ENCODE peak calls at places on chromosomes 2 and 18, in seven cellular contexts. One of them, this sample, is unnamed.

GRCh38 chr2:61733563-61733962 is 120.3 kb downstream of the FAM161A start:
- DNase-seq in GM23248: peak; percentile 45
- DNase-seq in tibial artery: no peak
- DNase-seq in activated naive CD8-positive, alpha-beta T cell treated with anti-CD3 and anti-CD28 coated beads, Interleukin-2, amount 10 ng/mL, durations not matched to agents 7 days and 5 days: no peak
- DNase-seq in M059J: peak; percentile 42
- DNase-seq in pancreas: no peak
- DNase-seq in AG08395: no peak
- DNase-seq in this sample: no peak

GRCh38 chr2:64592994-64593655 is 60.6 kb downstream of the SERTAD2 start:
- DNase-seq in M059J: no peak
- DNase-seq in pancreas: no peak
- DNase-seq in GM23248: peak; percentile 36
- DNase-seq in AG08395: no peak
- DNase-seq in tibial artery: peak; percentile 56
- DNase-seq in activated naive CD8-positive, alpha-beta T cell treated with anti-CD3 and anti-CD28 coated beads, Interleukin-2, amount 10 ng/mL, durations not matched to agents 7 days and 5 days: no peak
- DNase-seq in this sample: no peak

GRCh38 chr2:1603059-1603458 is 141.3 kb downstream of the PXDN start:
- DNase-seq in M059J: no peak
- DNase-seq in tibial artery: no peak
- DNase-seq in pancreas: no peak
- DNase-seq in GM23248: no peak
- DNase-seq in activated naive CD8-positive, alpha-beta T cell treated with anti-CD3 and anti-CD28 coated beads, Interleukin-2, amount 10 ng/mL, durations not matched to agents 7 days and 5 days: no peak
- DNase-seq in AG08395: no peak
- DNase-seq in this sample: no peak

GRCh38 chr18:13524054-13524453 is 202.3 kb downstream of the FAM210A start:
- DNase-seq in activated naive CD8-positive, alpha-beta T cell treated with anti-CD3 and anti-CD28 coated beads, Interleukin-2, amount 10 ng/mL, durations not matched to agents 7 days and 5 days: no peak
- DNase-seq in pancreas: no peak
- DNase-seq in M059J: no peak
- DNase-seq in tibial artery: no peak
- DNase-seq in AG08395: no peak
- DNase-seq in GM23248: no peak
- DNase-seq in this sample: no peak

GRCh38 chr18:75087119-75088020 is 121.6 kb downstream of the PTGR3 start:
- DNase-seq in GM23248: no peak
- DNase-seq in AG08395: no peak
- DNase-seq in M059J: no peak
- DNase-seq in tibial artery: no peak
- DNase-seq in activated naive CD8-positive, alpha-beta T cell treated with anti-CD3 and anti-CD28 coated beads, Interleukin-2, amount 10 ng/mL, durations not matched to agents 7 days and 5 days: no peak
- DNase-seq in pancreas: no peak
- DNase-seq in this sample: peak; percentile 13

GRCh38 chr2:64771726-64772125 is 118.0 kb upstream of the SERTAD2 start:
- DNase-seq in tibial artery: no peak
- DNase-seq in AG08395: no peak
- DNase-seq in GM23248: peak; percentile 12
- DNase-seq in pancreas: no peak
- DNase-seq in activated naive CD8-positive, alpha-beta T cell treated with anti-CD3 and anti-CD28 coated beads, Interleukin-2, amount 10 ng/mL, durations not matched to agents 7 days and 5 days: no peak
- DNase-seq in M059J: no peak
- DNase-seq in this sample: no peak

GRCh38 chr2:48221846-48222516 is 308.0 kb upstream of the STON1 start:
- DNase-seq in activated naive CD8-positive, alpha-beta T cell treated with anti-CD3 and anti-CD28 coated beads, Interleukin-2, amount 10 ng/mL, durations not matched to agents 7 days and 5 days: no peak
- DNase-seq in pancreas: no peak
- DNase-seq in GM23248: no peak
- DNase-seq in tibial artery: no peak
- DNase-seq in M059J: peak; percentile 40
- DNase-seq in AG08395: no peak
- DNase-seq in this sample: no peak

GRCh38 chr2:205564761-205565160 is 117.5 kb upstream of the NRP2 start:
- DNase-seq in M059J: no peak
- DNase-seq in activated naive CD8-positive, alpha-beta T cell treated with anti-CD3 and anti-CD28 coated beads, Interleukin-2, amount 10 ng/mL, durations not matched to agents 7 days and 5 days: no peak
- DNase-seq in tibial artery: no peak
- DNase-seq in AG08395: no peak
- DNase-seq in GM23248: no peak
- DNase-seq in pancreas: no peak
- DNase-seq in this sample: no peak

GRCh38 chr2:229335877-229336346 is 64.8 kb upstream of the PID1 start:
- DNase-seq in AG08395: peak; percentile 13
- DNase-seq in pancreas: no peak
- DNase-seq in activated naive CD8-positive, alpha-beta T cell treated with anti-CD3 and anti-CD28 coated beads, Interleukin-2, amount 10 ng/mL, durations not matched to agents 7 days and 5 days: no peak
- DNase-seq in GM23248: no peak
- DNase-seq in tibial artery: no peak
- DNase-seq in M059J: no peak
- DNase-seq in this sample: no peak

GRCh38 chr2:127174176-127174575 is 45.9 kb downstream of the CYP27C1 start:
- DNase-seq in activated naive CD8-positive, alpha-beta T cell treated with anti-CD3 and anti-CD28 coated beads, Interleukin-2, amount 10 ng/mL, durations not matched to agents 7 days and 5 days: no peak
- DNase-seq in tibial artery: no peak
- DNase-seq in AG08395: peak; percentile 50
- DNase-seq in pancreas: no peak
- DNase-seq in M059J: peak; percentile 36
- DNase-seq in GM23248: peak; percentile 64
- DNase-seq in this sample: no peak

GRCh38 chr2:103161456-103162289 is 399.8 kb downstream of the TMEM182 start:
- DNase-seq in tibial artery: peak; percentile 29
- DNase-seq in M059J: peak; percentile 40
- DNase-seq in AG08395: peak; percentile 60
- DNase-seq in pancreas: peak; percentile 18
- DNase-seq in activated naive CD8-positive, alpha-beta T cell treated with anti-CD3 and anti-CD28 coated beads, Interleukin-2, amount 10 ng/mL, durations not matched to agents 7 days and 5 days: no peak
- DNase-seq in GM23248: peak; percentile 75
- DNase-seq in this sample: no peak

GRCh38 chr2:131044078-131044756 is 49.0 kb downstream of the FAM168B start:
- DNase-seq in M059J: no peak
- DNase-seq in pancreas: no peak
- DNase-seq in activated naive CD8-positive, alpha-beta T cell treated with anti-CD3 and anti-CD28 coated beads, Interleukin-2, amount 10 ng/mL, durations not matched to agents 7 days and 5 days: no peak
- DNase-seq in tibial artery: no peak
- DNase-seq in GM23248: no peak
- DNase-seq in AG08395: no peak
- DNase-seq in this sample: no peak

GRCh38 chr2:160201849-160202539 is 1.9 kb upstream of the ITGB6 start:
- DNase-seq in AG08395: no peak
- DNase-seq in M059J: no peak
- DNase-seq in tibial artery: no peak
- DNase-seq in activated naive CD8-positive, alpha-beta T cell treated with anti-CD3 and anti-CD28 coated beads, Interleukin-2, amount 10 ng/mL, durations not matched to agents 7 days and 5 days: no peak
- DNase-seq in pancreas: no peak
- DNase-seq in GM23248: no peak
- DNase-seq in this sample: no peak

GRCh38 chr18:79511671-79512301 is 116.1 kb downstream of the NFATC1 start:
- DNase-seq in pancreas: peak; percentile 14
- DNase-seq in tibial artery: peak; percentile 12
- DNase-seq in GM23248: no peak
- DNase-seq in M059J: no peak
- DNase-seq in AG08395: no peak
- DNase-seq in activated naive CD8-positive, alpha-beta T cell treated with anti-CD3 and anti-CD28 coated beads, Interleukin-2, amount 10 ng/mL, durations not matched to agents 7 days and 5 days: peak; percentile 23
- DNase-seq in this sample: peak; percentile 13

GRCh38 chr2:164952057-164952702 is 3.1 kb downstream of the SLC38A11 start:
- DNase-seq in AG08395: no peak
- DNase-seq in pancreas: no peak
- DNase-seq in activated naive CD8-positive, alpha-beta T cell treated with anti-CD3 and anti-CD28 coated beads, Interleukin-2, amount 10 ng/mL, durations not matched to agents 7 days and 5 days: no peak
- DNase-seq in GM23248: no peak
- DNase-seq in M059J: no peak
- DNase-seq in tibial artery: no peak
- DNase-seq in this sample: no peak

GRCh38 chr18:13234528-13234795 is 15.9 kb downstream of the LDLRAD4 start:
- DNase-seq in tibial artery: peak; percentile 17
- DNase-seq in activated naive CD8-positive, alpha-beta T cell treated with anti-CD3 and anti-CD28 coated beads, Interleukin-2, amount 10 ng/mL, durations not matched to agents 7 days and 5 days: no peak
- DNase-seq in AG08395: no peak
- DNase-seq in GM23248: no peak
- DNase-seq in pancreas: no peak
- DNase-seq in M059J: no peak
- DNase-seq in this sample: no peak